ENCODE peak calls at places on chromosomes 16 and 17, in six cellular contexts. Z is colonic mucosa; A is fibroblast of lung; W is gastrocnemius medialis; Q is CD8-positive, alpha-beta T cell; P is neuronal stem cell. U is an unnamed sample. For H3K4me1, the result is how much of the 10 kb centered on the place peaks cover.

GRCh38 chr17:2899911-2900310 is 103.7 kb downstream of the RAP1GAP2 start:
- DNase-seq in Z (peak), A (no peak), W (no peak), Q (no peak), P (no peak), U (no peak)

GRCh38 chr17:70050192-70050591 is 24.8 kb upstream of the KCNJ16 start:
- DNase-seq in Z (no peak), A (peak), W (no peak), Q (no peak), P (no peak), U (no peak)

GRCh38 chr17:82929011-82929622 is 89.3 kb upstream of the ZNF750 start:
- DNase-seq in Z (no peak), A (no peak), W (no peak), Q (no peak), P (no peak), U (peak)

GRCh38 chr17:42843358-42843934 is 934 bp upstream of the AOC2 start:
- DNase-seq in Z (peak), A (peak), W (no peak), Q (no peak), P (no peak), U (no peak)

GRCh38 chr16:6956511-6956910 is 376.1 kb upstream of the RBFOX1 start:
- DNase-seq in Z (no peak), A (no peak), W (no peak), Q (no peak), P (no peak), U (no peak)

GRCh38 chr17:82350182-82351030 is 8.6 kb upstream of the TEX19 start:
- DNase-seq in Z (no peak), A (no peak), W (no peak), Q (no peak), P (no peak), U (no peak)

GRCh38 chr17:19338031-19338990 is 24.2 kb downstream of the B9D1 start:
- DNase-seq in Z (peak), A (peak), W (peak), Q (peak), P (no peak), U (peak)

GRCh38 chr16:50371936-50372595 is 3.3 kb upstream of the BRD7 start:
- DNase-seq in Z (no peak), A (no peak), W (no peak), Q (no peak), P (no peak), U (no peak)

GRCh38 chr16:68520649-68521086 is 18.4 kb upstream of the ZFP90 start:
- DNase-seq in Z (peak), A (peak), W (peak), Q (peak), P (peak), U (peak)

GRCh38 chr16:48231675-48232214 is 12.4 kb upstream of the LONP2 start:
- DNase-seq in Z (peak), A (peak), W (no peak), Q (no peak), P (peak), U (no peak)

GRCh38 chr16:8943001-8943763 is 20.5 kb downstream of the USP7 start:
- DNase-seq in Z (no peak), A (no peak), W (no peak), Q (no peak), P (no peak), U (no peak)

GRCh38 chr16:5852151-5852550 is 754.6 kb upstream of the EEF2KMT start:
- DNase-seq in Z (no peak), A (no peak), W (no peak), Q (no peak), P (no peak), U (no peak)

GRCh38 chr16:5850632-5851175 is 753.1 kb upstream of the EEF2KMT start:
- DNase-seq in Z (no peak), A (no peak), W (no peak), Q (no peak), P (no peak), U (no peak)

GRCh38 chr16:5851583-5851982 is 754.0 kb upstream of the EEF2KMT start:
- DNase-seq in Z (no peak), A (peak), W (no peak), Q (no peak), P (no peak), U (no peak)

DNA sequence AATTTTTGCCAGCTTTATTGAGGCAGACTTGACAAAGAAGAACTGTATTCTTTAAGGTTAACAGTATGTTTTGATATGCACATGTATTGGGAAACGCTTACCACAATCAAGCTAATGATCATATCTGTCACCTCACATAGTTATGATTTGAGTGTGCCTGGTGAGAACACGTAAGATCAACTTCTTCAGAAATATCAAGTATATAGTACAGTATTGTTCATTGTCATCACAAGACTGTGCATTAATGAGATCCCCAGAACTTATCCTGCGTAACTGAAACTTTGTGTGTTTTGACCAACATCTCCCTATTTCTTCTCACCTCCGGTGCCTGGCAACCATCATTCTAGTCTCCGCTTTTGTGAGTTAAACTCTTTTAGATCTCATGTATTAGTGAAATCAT is 756.4 kb upstream of the EEF2KMT start:
- DNase-seq in Z (no peak), A (no peak), W (no peak), Q (no peak), P (no peak), U (no peak)
- H3K4me1 ChIP-seq in Z (under half), A (under half), W (under half), Q (under half), P (under half), U (under half)

GRCh38 chr17:29162082-29162908 is 17.9 kb downstream of the MYO18A start:
- DNase-seq in Z (no peak), A (no peak), W (no peak), Q (no peak), P (no peak), U (no peak)

GRCh38 chr17:29158096-29158495 is 22.1 kb downstream of the MYO18A start:
- DNase-seq in Z (no peak), A (no peak), W (no peak), Q (no peak), P (no peak), U (no peak)

GRCh38 chr17:29158515-29159275 is 21.5 kb downstream of the MYO18A start:
- DNase-seq in Z (no peak), A (peak), W (no peak), Q (no peak), P (no peak), U (peak)

GRCh38 chr17:29159286-29159860 is 20.8 kb downstream of the MYO18A start:
- DNase-seq in Z (no peak), A (no peak), W (no peak), Q (no peak), P (no peak), U (no peak)

GRCh38 chr17:29160253-29160652 is 19.9 kb downstream of the MYO18A start:
- DNase-seq in Z (no peak), A (no peak), W (no peak), Q (no peak), P (no peak), U (no peak)
- H3K4me1 ChIP-seq in Z (under half), A (under half), W (under half), Q (under half), P (under half), U (under half)

DNA sequence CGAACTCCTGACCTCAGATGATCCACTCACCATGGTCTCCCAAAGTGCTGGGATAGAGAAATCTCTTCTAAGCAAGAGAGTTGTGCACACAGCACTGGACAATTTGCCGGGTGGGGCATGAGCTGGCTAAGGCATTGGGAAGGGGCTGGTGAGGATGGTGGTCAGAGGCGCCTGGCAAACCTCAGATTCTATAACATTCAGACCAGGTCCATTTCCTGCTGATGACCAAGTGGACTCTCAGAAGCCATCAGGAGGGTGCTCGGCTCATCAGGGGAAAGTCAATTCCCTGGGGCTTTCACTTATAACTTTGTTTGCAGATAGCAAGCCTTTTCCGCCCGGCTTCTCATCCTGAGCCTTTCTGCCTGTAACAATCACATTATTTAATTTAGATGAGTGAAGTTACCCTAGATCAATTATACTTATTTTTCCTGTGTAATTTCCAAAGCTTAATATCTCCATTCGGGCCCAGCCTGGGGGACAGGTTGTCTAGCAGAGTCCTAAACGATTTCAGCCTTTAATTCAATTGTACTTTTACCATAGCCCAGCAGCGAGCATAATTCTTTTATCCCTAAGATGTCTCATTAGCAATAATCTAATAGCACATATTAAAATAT is 15.0 kb upstream of the SLC6A2 start:
- DNase-seq in Z (no peak), A (no peak), W (no peak), Q (no peak), P (no peak), U (no peak)
- H3K4me1 ChIP-seq in Z (under half), A (under half), W (under half), Q (under half), P (under half), U (under half)

DNA sequence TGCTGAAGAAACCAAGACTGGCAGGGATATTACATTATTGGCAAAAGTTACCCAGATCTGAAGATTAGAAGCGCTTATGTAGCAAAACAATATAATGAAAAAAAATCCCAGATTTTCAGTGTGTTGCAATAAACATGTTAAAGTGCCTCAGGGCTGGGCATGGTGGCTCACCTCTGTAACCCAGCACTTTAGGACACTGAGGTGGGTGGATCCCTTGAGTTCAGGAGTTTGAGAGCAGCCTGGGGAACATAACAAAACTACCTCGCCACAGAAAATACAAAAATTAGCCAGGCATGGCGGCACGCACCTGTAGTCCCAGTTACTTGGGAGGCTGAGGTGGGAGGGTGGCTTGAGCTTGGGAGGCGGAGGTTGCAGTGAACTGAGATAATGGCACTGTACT is 6.8 kb downstream of the ZNF207 start:
- DNase-seq in Z (no peak), A (no peak), W (no peak), Q (no peak), P (no peak), U (no peak)
- H3K4me1 ChIP-seq in Z (under half), A (under half), W (under half), Q (half or more), P (under half), U (half or more)

DNA sequence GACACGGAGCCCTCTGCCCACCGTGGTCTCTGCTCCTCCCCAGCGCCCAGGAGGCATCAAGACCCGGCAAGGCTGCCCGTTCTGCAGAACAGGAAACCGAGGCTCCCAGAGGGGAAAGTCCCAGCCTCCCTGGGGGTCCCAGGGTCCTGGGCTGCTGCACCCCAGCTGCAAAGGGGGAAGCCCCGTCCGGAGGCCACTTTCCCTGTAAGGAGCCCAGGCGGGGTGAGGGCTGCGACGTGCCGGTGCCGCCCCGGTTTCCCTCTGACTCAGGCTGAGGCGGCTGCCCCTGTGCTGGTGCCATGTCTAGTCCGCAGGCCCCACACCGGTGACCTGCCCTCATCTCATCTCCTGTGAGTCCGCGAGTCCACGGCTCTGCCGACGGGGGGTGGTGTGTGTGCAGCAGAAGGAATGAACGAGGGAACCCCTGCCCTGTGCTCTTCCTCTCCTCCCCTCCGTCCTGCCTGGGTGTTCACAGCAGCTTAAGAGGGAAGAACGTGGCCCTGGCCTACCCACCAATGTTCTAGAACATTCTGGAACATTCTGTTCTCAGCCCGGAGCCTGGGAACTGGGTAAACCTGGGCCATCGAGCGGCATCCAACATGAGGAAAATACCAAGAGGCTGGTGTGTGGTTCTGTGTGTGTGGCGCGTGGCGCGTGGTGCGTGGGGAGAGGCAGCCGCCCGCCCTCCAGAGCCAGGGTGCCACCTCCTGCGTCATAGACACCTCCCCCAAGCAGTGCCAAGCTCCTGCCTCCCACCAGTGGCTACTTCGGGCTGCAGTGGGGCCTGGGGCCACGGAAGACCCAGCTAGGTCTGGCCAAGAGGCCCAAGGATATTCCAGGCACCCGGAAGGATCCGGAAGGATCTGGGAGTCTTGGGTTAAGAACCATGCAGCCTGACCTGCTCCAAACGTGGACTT is 7.0 kb upstream of the CBFA2T3 start:
- DNase-seq in Z (no peak), A (no peak), W (no peak), Q (no peak), P (no peak), U (no peak)
- H3K4me1 ChIP-seq in Z (under half), A (under half), W (under half), Q (under half), P (under half), U (under half)

DNA sequence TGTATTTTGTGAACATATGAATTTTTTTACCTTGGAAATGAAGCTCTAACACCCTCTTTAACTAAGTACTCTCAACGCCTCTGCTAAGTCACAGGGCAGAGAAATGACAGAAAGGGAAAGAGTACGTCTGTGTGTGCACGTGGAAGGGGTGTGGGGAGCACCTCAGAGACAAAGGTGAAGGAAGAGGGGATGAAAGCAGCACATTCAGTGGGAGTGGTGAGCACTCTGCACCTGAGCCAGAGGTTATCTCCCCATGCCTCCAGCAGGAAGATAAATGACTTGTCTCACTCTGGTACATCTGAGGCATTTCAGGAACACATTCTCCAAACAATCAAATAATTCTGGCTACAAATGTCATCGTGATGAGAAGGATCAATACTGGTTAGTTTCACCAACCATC is 15.0 kb downstream of the GNA13 start:
- DNase-seq in Z (no peak), A (no peak), W (no peak), Q (no peak), P (no peak), U (no peak)
- H3K4me1 ChIP-seq in Z (under half), A (under half), W (half or more), Q (half or more), P (under half), U (half or more)

GRCh38 chr16:70689970-70690905 is 4.4 kb upstream of the MTSS2 start:
- DNase-seq in Z (peak), A (no peak), W (peak), Q (no peak), P (no peak), U (peak)

GRCh38 chr16:70687172-70687531 is 1.3 kb upstream of the MTSS2 start:
- DNase-seq in Z (no peak), A (no peak), W (peak), Q (no peak), P (no peak), U (peak)

GRCh38 chr16:70687671-70688265 is 1.9 kb upstream of the MTSS2 start:
- DNase-seq in Z (no peak), A (no peak), W (no peak), Q (no peak), P (no peak), U (peak)

GRCh38 chr16:70688266-70688742 is 2.5 kb upstream of the MTSS2 start:
- DNase-seq in Z (peak), A (peak), W (peak), Q (no peak), P (no peak), U (peak)

DNA sequence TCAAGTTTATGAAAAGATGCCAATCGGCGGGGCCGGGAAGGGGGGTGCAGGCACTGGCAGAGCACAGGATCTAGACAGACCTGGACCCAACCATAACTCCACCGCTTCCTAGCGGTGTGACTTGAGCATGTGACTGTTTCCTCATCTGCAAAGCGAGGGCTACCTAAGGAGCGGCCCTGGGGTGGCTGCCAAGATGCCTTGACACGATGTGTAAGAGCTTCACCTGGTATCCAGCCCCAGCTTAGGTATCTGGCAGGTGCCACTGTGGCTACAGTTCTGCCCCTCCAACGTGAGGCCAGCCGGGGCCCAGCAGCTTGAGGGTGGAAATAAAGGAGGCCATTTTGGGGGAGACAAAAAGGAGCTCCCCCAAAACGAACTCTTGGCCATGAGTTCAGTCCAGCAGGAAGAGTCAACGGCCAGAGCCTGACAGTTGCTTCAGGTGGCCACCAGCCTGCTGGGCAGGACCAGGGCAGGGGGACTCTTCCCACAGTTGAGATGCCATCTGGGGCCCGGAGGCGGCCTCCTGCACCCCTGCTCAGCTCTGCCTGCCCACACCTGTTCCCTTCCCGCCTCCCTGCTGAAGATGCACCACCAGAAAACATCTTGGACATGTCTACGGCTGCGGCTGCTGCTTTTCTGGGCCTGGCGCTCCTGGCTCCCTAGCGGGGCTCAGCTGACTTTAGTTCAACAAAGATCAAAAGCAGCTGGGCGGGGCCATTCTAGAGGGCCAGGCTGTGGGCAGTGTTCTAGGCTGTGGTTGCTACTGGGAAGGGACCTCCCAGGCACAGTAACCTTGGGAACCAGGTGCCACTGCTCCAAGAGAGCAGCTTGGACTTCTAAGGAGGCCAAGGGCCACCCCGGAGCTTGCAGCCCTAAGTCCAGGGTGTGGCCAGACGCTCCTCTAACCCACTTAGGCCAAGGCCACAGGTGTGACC is 3.4 kb upstream of the MTSS2 start:
- DNase-seq in Z (peak), A (no peak), W (peak), Q (no peak), P (no peak), U (peak)
- H3K4me1 ChIP-seq in Z (under half), A (half or more), W (half or more), Q (under half), P (half or more), U (half or more)

U was measured in psoas muscle.